ENCODE peak calls at places on chromosomes 7 and 10, in ten cellular contexts. Z is A549, I is upper lobe of right lung, R is hepatocyte, L is fibroblast of lung, U is neural progenitor cell, K is keratinocyte, H is PC-9, G is pancreas, Y is foreskin keratinocyte. V is an unnamed sample.

GRCh38 chr10:3948843-3949242 is 163.8 kb upstream of the KLF6 start:
- DNase-seq in Z (peak), I (no peak), R (no peak), L (peak), U (no peak), K (no peak), H (no peak), G (no peak), Y (peak), V (peak)

GRCh38 chr10:124012991-124013390 is 80.4 kb downstream of the CHST15 start:
- DNase-seq in Z (no peak), I (no peak), R (no peak), L (no peak), U (no peak), K (no peak), H (no peak), G (no peak), Y (no peak), V (no peak)

GRCh38 chr10:32211046-32211363 is 136.0 kb downstream of the EPC1 start:
- DNase-seq in Z (no peak), I (no peak), R (no peak), L (no peak), U (no peak), K (no peak), H (no peak), G (no peak), Y (no peak), V (no peak)

GRCh38 chr7:129469930-129470329 is 32.4 kb upstream of the SMKR1 start:
- DNase-seq in Z (no peak), I (no peak), R (no peak), L (no peak), U (no peak), K (no peak), H (no peak), G (no peak), Y (no peak), V (no peak)

GRCh38 chr10:23073527-23073926 is 21.9 kb upstream of the MSRB2 start:
- DNase-seq in Z (no peak), I (no peak), R (no peak), L (no peak), U (no peak), K (peak), H (no peak), G (no peak), Y (no peak), V (no peak)

GRCh38 chr7:38830826-38831225 is 78.2 kb downstream of the VPS41 start:
- DNase-seq in Z (no peak), I (no peak), R (no peak), L (no peak), U (no peak), K (no peak), H (no peak), G (no peak), Y (no peak), V (no peak)

GRCh38 chr7:129205987-129206785 is 17.8 kb downstream of the SMO start:
- DNase-seq in Z (no peak), I (no peak), R (no peak), L (no peak), U (no peak), K (no peak), H (no peak), G (no peak), Y (no peak), V (no peak)

GRCh38 chr10:65501259-65501658 is 1424.6 kb upstream of the LRRTM3 start:
- DNase-seq in Z (peak), I (no peak), R (peak), L (no peak), U (no peak), K (no peak), H (no peak), G (no peak), Y (no peak), V (no peak)

GRCh38 chr10:48306870-48307531 is 524 bp downstream of the MAPK8 start:
- DNase-seq in Z (peak), I (peak), R (peak), L (peak), U (peak), K (no peak), H (no peak), G (no peak), Y (no peak), V (peak)

GRCh38 chr7:124701955-124702354 is 63.6 kb downstream of the GPR37 start:
- DNase-seq in Z (no peak), I (no peak), R (no peak), L (peak), U (no peak), K (no peak), H (no peak), G (no peak), Y (peak), V (peak)

GRCh38 chr10:106278385-106278784 is 886.1 kb downstream of the SORCS1 start:
- DNase-seq in Z (no peak), I (no peak), R (peak), L (no peak), U (peak), K (no peak), H (no peak), G (no peak), Y (no peak), V (no peak)

GRCh38 chr7:113636727-113637421 is 281.9 kb downstream of the PPP1R3A start:
- DNase-seq in Z (no peak), I (no peak), R (no peak), L (peak), U (no peak), K (peak), H (no peak), G (no peak), Y (peak), V (peak)

GRCh38 chr10:3906511-3907111 is 121.6 kb upstream of the KLF6 start:
- DNase-seq in Z (no peak), I (no peak), R (peak), L (peak), U (no peak), K (no peak), H (no peak), G (no peak), Y (no peak), V (no peak)

GRCh38 chr10:29132821-29133156 is 156.1 kb upstream of the LYZL1 start:
- DNase-seq in Z (no peak), I (no peak), R (no peak), L (no peak), U (no peak), K (no peak), H (no peak), G (no peak), Y (no peak), V (no peak)

GRCh38 chr10:118543714-118544400 is 51.6 kb downstream of the PRLHR start:
- DNase-seq in Z (peak), I (peak), R (peak), L (no peak), U (peak), K (no peak), H (peak), G (peak), Y (no peak), V (peak)

GRCh38 chr7:98899816-98900215 is 21.5 kb downstream of the TRRAP start:
- DNase-seq in Z (no peak), I (no peak), R (no peak), L (no peak), U (no peak), K (no peak), H (no peak), G (no peak), Y (no peak), V (no peak)

GRCh38 chr7:104328308-104328969 is at the start of gene LHFPL3:
- DNase-seq in Z (no peak), I (no peak), R (peak), L (no peak), U (peak), K (no peak), H (no peak), G (no peak), Y (no peak), V (no peak)

GRCh38 chr10:73785721-73786511 is 510 bp downstream of the ZSWIM8 start:
- DNase-seq in Z (no peak), I (peak), R (peak), L (peak), U (peak), K (no peak), H (peak), G (peak), Y (peak), V (no peak)

GRCh38 chr10:101272229-101272868 is 43.1 kb upstream of the LBX1 start:
- DNase-seq in Z (peak), I (peak), R (peak), L (peak), U (peak), K (no peak), H (no peak), G (peak), Y (no peak), V (peak)

GRCh38 chr7:32115831-32116230 is 45.6 kb upstream of the PDE1C start:
- DNase-seq in Z (no peak), I (no peak), R (no peak), L (no peak), U (no peak), K (peak), H (no peak), G (no peak), Y (peak), V (no peak)

GRCh38 chr10:102633282-102633681 is 11.0 kb upstream of the TRIM8 start:
- DNase-seq in Z (no peak), I (peak), R (no peak), L (peak), U (no peak), K (no peak), H (peak), G (no peak), Y (no peak), V (no peak)

GRCh38 chr7:111647881-111648280 is 85.6 kb upstream of the IMMP2L start:
- DNase-seq in Z (no peak), I (no peak), R (no peak), L (no peak), U (no peak), K (no peak), H (no peak), G (no peak), Y (no peak), V (no peak)

GRCh38 chr7:35781200-35781701 is 19.6 kb upstream of the SEPTIN7 start:
- DNase-seq in Z (no peak), I (no peak), R (no peak), L (peak), U (no peak), K (no peak), H (no peak), G (no peak), Y (no peak), V (no peak)

GRCh38 chr7:84144480-84144879 is 50.1 kb downstream of the SEMA3A start:
- DNase-seq in Z (peak), I (no peak), R (no peak), L (peak), U (no peak), K (no peak), H (no peak), G (no peak), Y (no peak), V (no peak)

GRCh38 chr7:99312316-99313203 is 13.1 kb upstream of the ARPC1A start:
- DNase-seq in Z (peak), I (no peak), R (peak), L (peak), U (peak), K (no peak), H (peak), G (peak), Y (no peak), V (peak)

GRCh38 chr7:157719008-157719682 is 382.3 kb downstream of the DNAJB6 start:
- DNase-seq in Z (no peak), I (no peak), R (no peak), L (no peak), U (no peak), K (no peak), H (no peak), G (no peak), Y (no peak), V (no peak)

GRCh38 chr10:49381111-49381900 is 14.6 kb downstream of the DRGX start:
- DNase-seq in Z (no peak), I (no peak), R (no peak), L (no peak), U (no peak), K (no peak), H (no peak), G (no peak), Y (no peak), V (no peak)

GRCh38 chr7:152467225-152467624 is 31.4 kb upstream of the KMT2C start:
- DNase-seq in Z (no peak), I (no peak), R (no peak), L (no peak), U (no peak), K (no peak), H (no peak), G (no peak), Y (no peak), V (no peak)

GRCh38 chr10:44511601-44512000 is 126.7 kb upstream of the CXCL12 start:
- DNase-seq in Z (no peak), I (no peak), R (no peak), L (no peak), U (no peak), K (no peak), H (no peak), G (no peak), Y (no peak), V (no peak)

GRCh38 chr7:102834466-102834865 is 78.3 kb upstream of the LRRC17 start:
- DNase-seq in Z (no peak), I (no peak), R (no peak), L (no peak), U (no peak), K (no peak), H (no peak), G (no peak), Y (no peak), V (no peak)

GRCh38 chr7:75915416-75916156 is 631 bp downstream of the POR start:
- DNase-seq in Z (no peak), I (no peak), R (peak), L (peak), U (peak), K (no peak), H (no peak), G (peak), Y (no peak), V (no peak)

GRCh38 chr7:23020742-23021401 is 6.9 kb upstream of the HYCC1 start:
- DNase-seq in Z (peak), I (no peak), R (no peak), L (peak), U (no peak), K (peak), H (peak), G (no peak), Y (peak), V (peak)

DNA sequence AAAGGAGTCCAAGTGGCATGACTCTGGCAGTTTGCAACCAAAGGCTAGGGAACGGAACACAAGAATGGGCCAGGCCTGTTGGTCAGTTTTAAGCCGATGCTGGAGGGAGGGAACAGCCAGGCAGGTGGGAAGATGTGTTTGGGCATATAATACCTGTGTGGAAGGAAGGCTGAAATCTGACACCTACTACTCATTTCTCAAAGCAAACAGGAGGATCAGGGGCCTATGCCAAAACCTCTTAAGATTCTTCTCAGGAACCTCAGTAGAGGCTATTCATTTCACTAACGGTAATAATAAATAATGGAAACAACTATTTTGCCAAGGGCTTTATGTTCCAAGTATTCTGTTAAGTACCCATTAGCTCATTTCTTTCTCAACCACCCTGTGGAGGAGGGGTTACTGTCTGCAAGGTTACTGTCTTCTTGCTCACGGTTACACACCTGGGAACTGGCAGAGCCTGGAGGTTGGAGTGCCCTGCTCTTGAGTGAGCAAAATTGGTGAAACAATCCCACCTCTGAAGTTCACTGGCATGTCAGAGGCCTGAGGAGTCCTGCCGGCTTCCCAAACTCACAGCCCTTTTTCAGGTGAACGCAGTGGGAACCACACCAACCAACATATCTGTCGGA is 35.5 kb downstream of the GOT1 start:
- DNase-seq in Z (no peak), I (no peak), R (no peak), L (no peak), U (no peak), K (no peak), H (peak), G (no peak), Y (peak), V (peak)
- H3K27ac ChIP-seq in Z (no peak), I (no peak), R (no peak), L (no peak), U (no peak), K (peak), H (peak), G (no peak), Y (no peak), V (no peak)

GRCh38 chr10:89362928-89363327 is 14.9 kb upstream of the IFIT1B start:
- DNase-seq in Z (no peak), I (no peak), R (no peak), L (no peak), U (no peak), K (no peak), H (no peak), G (no peak), Y (no peak), V (no peak)
- TF ChIP-seq CTCF in Z (no peak), I (no peak), R (no peak), L (no peak), U (no peak), K (no peak), H (no peak), G (no peak), Y (no peak), V (no peak)

GRCh38 chr7:100432621-100433275 is 3.1 kb downstream of the MEPCE start:
- DNase-seq in Z (no peak), I (no peak), R (no peak), L (no peak), U (no peak), K (no peak), H (no peak), G (no peak), Y (no peak), V (no peak)

GRCh38 chr7:100430450-100431285 is 1.0 kb downstream of the MEPCE start:
- DNase-seq in Z (no peak), I (peak), R (no peak), L (no peak), U (peak), K (no peak), H (no peak), G (peak), Y (no peak), V (peak)

GRCh38 chr7:100433276-100433591 is 3.1 kb downstream of the PPP1R35 start:
- DNase-seq in Z (no peak), I (no peak), R (no peak), L (no peak), U (no peak), K (no peak), H (no peak), G (no peak), Y (no peak), V (no peak)

GRCh38 chr7:100431286-100431735 is 1.7 kb downstream of the MEPCE start:
- DNase-seq in Z (no peak), I (no peak), R (no peak), L (no peak), U (no peak), K (no peak), H (no peak), G (peak), Y (no peak), V (no peak)

DNA sequence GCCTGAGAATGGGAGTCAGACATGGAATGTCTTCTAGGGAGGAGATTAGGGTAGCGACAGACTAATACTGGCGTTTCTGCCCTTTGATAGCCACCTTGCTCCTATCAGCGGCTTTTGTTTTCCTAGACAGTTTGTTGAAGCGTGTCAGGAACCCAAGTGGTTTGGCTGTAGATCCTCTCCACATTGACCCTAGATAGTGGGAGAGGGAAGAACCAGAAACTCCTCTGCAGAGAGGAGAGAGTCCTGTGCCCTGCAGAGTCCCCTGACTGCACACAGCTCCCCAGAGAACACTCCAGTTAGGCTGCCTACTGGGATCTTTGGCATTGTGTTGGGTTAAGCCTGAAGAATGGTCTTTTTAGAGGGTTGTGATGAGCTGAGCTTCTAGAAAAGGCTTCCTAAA is 2.4 kb downstream of the MEPCE start:
- DNase-seq in Z (no peak), I (no peak), R (no peak), L (no peak), U (no peak), K (no peak), H (no peak), G (no peak), Y (no peak), V (no peak)
- H3K27ac ChIP-seq in Z (peak), I (no peak), R (no peak), L (no peak), U (peak), K (no peak), H (no peak), G (no peak), Y (no peak), V (peak)

GRCh38 chr10:130686680-130687300 is 550.6 kb downstream of the GLRX3 start:
- DNase-seq in Z (peak), I (no peak), R (peak), L (no peak), U (peak), K (no peak), H (no peak), G (peak), Y (no peak), V (peak)
- TF ChIP-seq CTCF in Z (no peak), I (peak), R (peak), L (no peak), U (peak), K (no peak), H (no peak), G (peak), Y (no peak), V (no peak)

DNA sequence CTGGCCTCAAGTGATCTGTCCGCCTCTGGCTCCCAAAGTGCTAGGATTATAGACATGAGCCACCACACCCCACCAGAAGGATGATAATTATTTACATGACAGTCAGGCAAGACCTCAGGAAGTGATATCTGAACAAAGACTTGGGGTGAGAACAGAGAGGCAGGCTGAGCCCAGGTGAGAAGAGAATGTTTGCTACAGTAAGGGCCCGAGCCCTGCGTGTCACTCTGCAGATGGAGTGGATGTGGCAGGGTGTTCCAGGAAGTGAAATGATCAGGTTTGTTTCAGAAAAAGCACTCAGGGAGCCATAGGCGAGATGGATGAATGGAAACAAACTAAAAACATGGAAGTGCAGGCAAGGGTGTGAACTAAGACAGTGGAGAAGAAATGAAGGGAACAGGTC is 22.2 kb downstream of the SFMBT2 start:
- DNase-seq in Z (no peak), I (no peak), R (no peak), L (no peak), U (no peak), K (no peak), H (no peak), G (no peak), Y (no peak), V (no peak)
- H3K27ac ChIP-seq in Z (no peak), I (no peak), R (no peak), L (no peak), U (no peak), K (no peak), H (no peak), G (no peak), Y (no peak), V (no peak)

GRCh38 chr7:149214020-149214720 is 18.8 kb downstream of the ZNF282 start:
- DNase-seq in Z (no peak), I (no peak), R (no peak), L (no peak), U (no peak), K (no peak), H (no peak), G (no peak), Y (no peak), V (no peak)

GRCh38 chr7:149205690-149206381 is 10.5 kb downstream of the ZNF282 start:
- DNase-seq in Z (no peak), I (peak), R (no peak), L (no peak), U (no peak), K (no peak), H (peak), G (peak), Y (no peak), V (no peak)

GRCh38 chr7:149210551-149210950 is 15.2 kb downstream of the ZNF282 start:
- DNase-seq in Z (no peak), I (no peak), R (no peak), L (no peak), U (no peak), K (no peak), H (no peak), G (no peak), Y (no peak), V (no peak)

GRCh38 chr7:149207324-149208035 is 12.1 kb downstream of the ZNF282 start:
- DNase-seq in Z (no peak), I (no peak), R (no peak), L (no peak), U (no peak), K (no peak), H (no peak), G (no peak), Y (no peak), V (no peak)

GRCh38 chr7:149209518-149210269 is 14.3 kb downstream of the ZNF282 start:
- DNase-seq in Z (peak), I (no peak), R (peak), L (peak), U (peak), K (no peak), H (no peak), G (no peak), Y (peak), V (peak)
- TF ChIP-seq CTCF in Z (peak), I (peak), R (peak), L (peak), U (peak), K (peak), H (peak), G (peak), Y (peak), V (no peak)

GRCh38 chr10:30215631-30216030 is 133.4 kb downstream of the MTPAP start:
- DNase-seq in Z (no peak), I (no peak), R (no peak), L (no peak), U (no peak), K (no peak), H (no peak), G (no peak), Y (no peak), V (no peak)
- H3K27ac ChIP-seq in Z (no peak), I (no peak), R (no peak), L (no peak), U (no peak), K (no peak), H (no peak), G (no peak), Y (no peak), V (no peak)

GRCh38 chr10:25682203-25682950 is 251.7 kb upstream of the MYO3A start:
- DNase-seq in Z (peak), I (no peak), R (peak), L (peak), U (peak), K (no peak), H (no peak), G (no peak), Y (no peak), V (peak)
- TF ChIP-seq CTCF in Z (peak), I (no peak), R (peak), L (no peak), U (peak), K (no peak), H (peak), G (no peak), Y (peak), V (no peak)

V was measured in RWPE1.